ENCODE peak calls at places on chromosomes 2 and 18, in seven cellular contexts. H is GM23248, T is hepatocyte, O is neural progenitor cell, C is HCT116, F is GM23338, V is MM.1S. G is an unnamed sample.

GRCh38 chr2:97950329-97951154 is 45.2 kb downstream of the TMEM131 start:
- DNase-seq in V (no peak), C (no peak), T (peak; percentile 16), O (no peak), F (no peak), H (peak; percentile 84), G (peak; percentile 82)

GRCh38 chr2:86628091-86628522 is 4.4 kb upstream of the RNF103 start:
- DNase-seq in H (no peak), F (no peak), T (no peak), V (no peak), O (no peak), C (no peak), G (no peak)

GRCh38 chr18:26506012-26506411 is 42.3 kb downstream of the KCTD1 start:
- DNase-seq in O (no peak), T (peak; percentile 24), C (no peak), F (no peak), H (no peak), V (no peak), G (no peak)

GRCh38 chr2:123200035-123200434 is 825.1 kb upstream of the CNTNAP5 start:
- DNase-seq in F (no peak), O (no peak), V (no peak), C (no peak), H (no peak), T (no peak), G (no peak)

GRCh38 chr2:105437708-105438103 is 38.9 kb upstream of the FHL2 start:
- DNase-seq in O (no peak), T (no peak), H (peak; percentile 50), F (no peak), C (no peak), V (no peak), G (no peak)

GRCh38 chr18:7618821-7619410 is 51.8 kb downstream of the PTPRM start:
- DNase-seq in V (no peak), C (no peak), H (peak; percentile 28), T (no peak), F (no peak), O (peak; percentile 84), G (no peak)

GRCh38 chr2:49004046-49004626 is 150.2 kb downstream of the FSHR start:
- DNase-seq in F (no peak), O (no peak), T (no peak), V (peak; percentile 14), C (no peak), H (no peak), G (no peak)

GRCh38 chr2:178824181-178824580 is 17.0 kb upstream of the TTN start:
- DNase-seq in C (no peak), H (no peak), F (no peak), O (no peak), T (no peak), V (no peak), G (no peak)

GRCh38 chr2:187854801-187855200 is 300.6 kb upstream of the TFPI start:
- DNase-seq in V (no peak), C (no peak), F (no peak), O (no peak), H (no peak), T (no peak), G (no peak)

GRCh38 chr2:145114726-145115125 is 594.8 kb upstream of the ZEB2 start:
- DNase-seq in V (no peak), H (peak; percentile 32), O (no peak), T (no peak), F (no peak), C (no peak), G (no peak)

GRCh38 chr2:119408221-119408619 is 23.4 kb upstream of the TMEM37 start:
- DNase-seq in F (peak; percentile 32), T (peak; percentile 38), O (no peak), C (no peak), H (peak; percentile 24), V (peak; percentile 85), G (no peak)

GRCh38 chr2:108229875-108230274 is 9.9 kb upstream of the SULT1C3 start:
- DNase-seq in T (no peak), H (no peak), O (no peak), V (no peak), F (no peak), C (no peak), G (no peak)

GRCh38 chr2:102110596-102111334 is 31.8 kb upstream of the IL1R1 start:
- DNase-seq in H (peak; percentile 61), V (no peak), O (no peak), F (no peak), T (no peak), C (no peak), G (no peak)

GRCh38 chr2:127128508-127128907 is 21.6 kb upstream of the BIN1 start:
- DNase-seq in O (peak; percentile 91), C (peak; percentile 77), V (peak; percentile 96), H (no peak), F (peak; percentile 88), T (peak; percentile 77), G (no peak)

GRCh38 chr18:11976882-11977281 is 4.4 kb upstream of the IMPA2 start:
- DNase-seq in V (no peak), O (no peak), C (no peak), F (no peak), H (peak; percentile 72), T (no peak), G (peak; percentile 30)

GRCh38 chr2:36294290-36294689 is 61.3 kb upstream of the CRIM1 start:
- DNase-seq in C (no peak), V (no peak), T (no peak), O (no peak), F (no peak), H (no peak), G (no peak)

GRCh38 chr18:8212893-8213805 is 396.1 kb upstream of the RAB12 start:
- DNase-seq in H (peak; percentile 6), C (no peak), O (no peak), V (no peak), T (no peak), F (no peak), G (peak; percentile 80)

GRCh38 chr2:85954918-85955420 is 66.2 kb upstream of the ST3GAL5 start:
- DNase-seq in O (no peak), H (no peak), C (no peak), F (no peak), T (peak; percentile 43), V (no peak), G (peak; percentile 48)

GRCh38 chr2:68734688-68735525 is at the start of gene ARHGAP25:
- DNase-seq in O (no peak), F (no peak), H (no peak), C (no peak), T (no peak), V (peak; percentile 33), G (no peak)

GRCh38 chr18:59609654-59610053 is 87.6 kb downstream of the CCBE1 start:
- DNase-seq in C (no peak), F (no peak), O (no peak), V (no peak), T (no peak), H (no peak), G (no peak)

GRCh38 chr18:55509631-55510372 is 78.2 kb downstream of the TCF4 start:
- DNase-seq in H (peak; percentile 88), F (peak; percentile 65), C (no peak), O (no peak), T (no peak), V (peak; percentile 16), G (peak; percentile 72)

GRCh38 chr2:174436351-174436750 is 40.8 kb downstream of the SCRN3 start:
- DNase-seq in V (no peak), H (no peak), F (no peak), O (no peak), C (no peak), T (no peak), G (no peak)

GRCh38 chr2:176094307-176094706 is 1.8 kb downstream of the HOXD13 start:
- DNase-seq in H (no peak), T (no peak), O (no peak), F (no peak), V (no peak), C (no peak), G (no peak)
- TF ChIP-seq EZH2 in H (no peak), T (peak; percentile 60), O (no peak), F (peak; percentile 57), V (no peak), C (no peak), G (no peak)

GRCh38 chr2:150109028-150109427 is 378.4 kb downstream of the RND3 start:
- DNase-seq in H (no peak), O (no peak), V (no peak), C (no peak), T (no peak), F (no peak), G (no peak)

GRCh38 chr2:150110548-150110947 is 376.9 kb downstream of the RND3 start:
- DNase-seq in T (no peak), O (no peak), C (no peak), H (peak; percentile 51), F (no peak), V (no peak), G (no peak)

GRCh38 chr2:150107816-150108215 is 379.7 kb downstream of the RND3 start:
- DNase-seq in O (no peak), F (no peak), C (no peak), V (no peak), H (peak; percentile 15), T (no peak), G (peak; percentile 68)

GRCh38 chr2:150109912-150110311 is 377.6 kb downstream of the RND3 start:
- DNase-seq in H (no peak), F (no peak), V (no peak), T (no peak), O (no peak), C (no peak), G (no peak)
- TF ChIP-seq EZH2phosphoT487 in H (no peak), F (no peak), V (no peak), T (no peak), O (no peak), C (no peak), G (no peak)

GRCh38 chr2:219252900-219253752 is at the start of gene TUBA4B:
- DNase-seq in C (no peak), F (peak; percentile 81), T (peak; percentile 29), O (peak; percentile 56), H (peak; percentile 70), V (peak; percentile 53), G (peak; percentile 42)

GRCh38 chr2:219252084-219252483 is 959 bp upstream of the TUBA4B start:
- DNase-seq in F (no peak), O (no peak), H (peak; percentile 3), C (no peak), T (no peak), V (no peak), G (peak; percentile 47)

GRCh38 chr2:219253753-219254589 is at the start of gene TUBA4A:
- DNase-seq in O (peak; percentile 86), T (peak; percentile 89), H (peak; percentile 83), C (peak; percentile 49), V (peak; percentile 92), F (peak; percentile 86), G (peak; percentile 90)

GRCh38 chr2:219252570-219252899 is 508 bp upstream of the TUBA4B start:
- DNase-seq in T (no peak), V (no peak), O (peak; percentile 35), C (no peak), H (peak; percentile 52), F (no peak), G (no peak)

GRCh38 chr2:219254590-219255219 is 987 bp upstream of the TUBA4A start:
- DNase-seq in H (peak; percentile 66), T (no peak), V (peak; percentile 35), F (no peak), C (no peak), O (no peak), G (no peak)
- TF ChIP-seq EZH2 in H (no peak), T (no peak), V (no peak), F (peak; percentile 32), C (peak; percentile 50), O (peak; percentile 65), G (no peak)

DNA sequence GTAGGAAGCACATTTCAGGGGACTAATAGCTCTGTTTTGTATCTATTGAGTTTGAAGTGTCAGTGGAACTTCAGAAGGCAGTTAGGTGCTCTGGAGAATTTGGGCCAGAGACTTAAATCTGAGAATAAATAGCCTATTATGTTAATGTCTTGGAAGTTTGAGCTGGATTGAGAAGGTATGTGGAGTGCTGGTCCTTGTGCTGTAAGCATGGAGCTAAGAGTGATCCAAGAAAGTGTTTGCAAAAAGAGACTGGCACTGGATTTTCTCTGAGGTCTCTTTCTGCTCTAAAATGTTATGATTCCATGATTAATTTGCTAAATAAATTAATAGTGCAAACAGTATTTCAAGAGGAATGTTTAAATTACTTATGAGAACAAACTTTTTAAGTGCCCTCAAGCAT is 63.3 kb downstream of the ICOS start:
- DNase-seq in C (no peak), V (no peak), T (no peak), O (no peak), H (no peak), F (no peak), G (no peak)
- TF ChIP-seq EZH2phosphoT487 in C (no peak), V (no peak), T (no peak), O (no peak), H (no peak), F (no peak), G (no peak)